ENCODE peak calls at places on chromosomes 5 and 9, in five cellular contexts. N, C, A, P and W are unnamed samples.

GRCh38 chr9:120928015-120928719 is 1.6 kb upstream of the TRAF1 start:
- DNase-seq in N (peak; percentile 55), C (no peak), A (no peak), P (no peak), W (no peak)

GRCh38 chr9:105318729-105319513 is 74.5 kb downstream of the SLC44A1 start:
- DNase-seq in N (no peak), C (no peak), A (no peak), P (no peak), W (no peak)

GRCh38 chr9:99253772-99254431 is 31.8 kb downstream of the SEC61B start:
- DNase-seq in N (no peak), C (no peak), A (peak; percentile 36), P (no peak), W (no peak)

GRCh38 chr5:142667808-142668207 is 18.1 kb downstream of the FGF1 start:
- DNase-seq in N (no peak), C (peak; percentile 65), A (no peak), P (no peak), W (no peak)

GRCh38 chr5:169020102-169020501 is 280.8 kb downstream of the SLIT3 start:
- DNase-seq in N (peak; percentile 23), C (no peak), A (no peak), P (peak; percentile 16), W (no peak)

GRCh38 chr5:147446528-147446927 is 63.3 kb downstream of the DPYSL3 start:
- DNase-seq in N (no peak), C (no peak), A (no peak), P (no peak), W (no peak)

GRCh38 chr5:103120607-103121200 is 603 bp downstream of the PPIP5K2 start:
- DNase-seq in N (no peak), C (no peak), A (no peak), P (peak; percentile 19), W (no peak)

GRCh38 chr9:113545068-113545467 is 81.5 kb downstream of the RGS3 start:
- DNase-seq in N (no peak), C (no peak), A (no peak), P (no peak), W (no peak)

GRCh38 chr5:39476466-39477215 is 51.9 kb upstream of the DAB2 start:
- DNase-seq in N (no peak), C (no peak), A (no peak), P (peak; percentile 82), W (no peak)

GRCh38 chr9:14670718-14671117 is 22.5 kb downstream of the ZDHHC21 start:
- DNase-seq in N (no peak), C (no peak), A (no peak), P (peak; percentile 47), W (no peak)

GRCh38 chr9:21695443-21695842 is 107.0 kb upstream of the MTAP start:
- DNase-seq in N (no peak), C (no peak), A (no peak), P (no peak), W (no peak)

GRCh38 chr5:177427919-177428573 is 1.6 kb downstream of the GRK6 start:
- DNase-seq in N (no peak), C (no peak), A (no peak), P (no peak), W (no peak)

GRCh38 chr5:75265731-75266130 is 29.1 kb upstream of the ANKRD31 start:
- DNase-seq in N (no peak), C (no peak), A (no peak), P (peak; percentile 81), W (peak; percentile 14)

GRCh38 chr5:149871471-149871870 is 73.1 kb downstream of the PDE6A start:
- DNase-seq in N (no peak), C (no peak), A (no peak), P (no peak), W (no peak)

GRCh38 chr5:14807471-14807870 is 64.1 kb downstream of the ANKH start:
- DNase-seq in N (no peak), C (no peak), A (no peak), P (no peak), W (no peak)

DNA sequence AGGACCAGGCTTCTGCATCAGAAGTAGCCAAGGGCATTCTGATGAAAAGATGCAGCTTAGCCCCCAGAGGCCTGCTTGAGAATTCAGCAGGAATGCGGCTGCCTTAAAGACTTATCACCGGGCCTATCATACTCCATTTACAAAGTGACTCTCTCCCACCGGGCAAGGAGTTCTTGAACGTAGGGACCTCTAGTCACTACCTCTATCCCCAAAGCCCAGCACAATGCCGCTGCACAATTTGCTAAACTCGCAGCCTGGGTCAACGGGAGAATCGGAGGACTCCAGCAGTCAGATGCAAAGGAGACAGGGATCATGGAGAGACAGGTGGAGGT is 663 bp downstream of the PDCL start:
- DNase-seq in N (peak; percentile 21), C (no peak), A (no peak), P (peak; percentile 68), W (no peak)
- TF ChIP-seq CTCF in N (no peak), C (no peak), A (no peak), P (peak; percentile 12), W (no peak)

GRCh38 chr5:124865603-124866354 is 119.3 kb upstream of the ZNF608 start:
- DNase-seq in N (no peak), C (no peak), A (no peak), P (peak; percentile 66), W (no peak)
- TF ChIP-seq CTCF in N (no peak), C (no peak), A (no peak), P (peak; percentile 8), W (no peak)

GRCh38 chr9:73079326-73079725 is 72.3 kb upstream of the ANXA1 start:
- DNase-seq in N (no peak), C (no peak), A (no peak), P (no peak), W (no peak)
- TF ChIP-seq CTCF in N (no peak), C (no peak), A (no peak), P (no peak), W (peak; percentile 25)

DNA sequence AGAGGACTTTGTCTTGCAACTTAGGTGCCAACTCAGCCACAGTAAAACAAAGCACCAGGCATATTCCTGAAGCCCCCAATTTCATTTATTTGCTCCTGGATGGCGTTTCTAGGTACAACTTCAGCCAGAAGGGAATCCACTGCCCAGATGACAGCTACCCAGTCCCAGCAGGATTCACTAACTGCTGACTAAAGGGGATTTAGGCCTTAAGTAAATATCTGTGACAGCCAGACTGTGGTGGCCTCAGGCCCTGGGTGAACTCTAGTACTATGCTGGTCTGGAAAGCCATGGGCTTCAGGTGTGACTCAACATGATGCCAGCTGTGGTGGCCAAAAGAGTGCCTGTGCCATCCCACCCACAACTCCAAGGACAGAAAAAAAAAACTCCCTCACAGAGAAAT is 396.1 kb upstream of the CCNG1 start:
- DNase-seq in N (no peak), C (no peak), A (no peak), P (no peak), W (no peak)
- TF ChIP-seq CTCF in N (no peak), C (no peak), A (no peak), P (no peak), W (no peak)

DNA sequence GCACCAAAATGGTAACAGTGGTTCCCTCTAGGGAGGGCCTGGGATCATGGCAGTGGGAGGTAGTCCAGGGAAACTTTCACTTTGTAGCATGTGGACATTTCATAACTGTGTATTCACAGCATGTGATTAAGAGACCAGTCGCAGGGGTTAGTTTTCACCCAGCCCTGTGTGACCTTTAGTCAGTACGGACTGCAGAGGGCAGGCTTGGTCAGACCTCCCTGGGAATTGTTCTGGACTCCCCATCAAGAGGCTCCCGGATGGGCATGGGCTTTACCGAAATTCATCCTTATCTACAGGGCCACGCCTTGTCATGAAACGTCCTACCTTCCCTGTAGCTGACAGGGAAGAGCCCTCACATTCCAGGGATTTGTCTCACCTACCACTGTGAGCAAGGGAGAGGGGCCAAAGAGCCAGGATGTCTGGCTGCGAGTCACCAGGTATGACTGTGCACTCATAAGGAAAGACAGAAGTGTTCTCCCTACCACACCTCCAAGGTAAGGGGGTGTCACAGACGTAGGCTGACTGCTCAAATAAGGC is 19.9 kb downstream of the GPX3 start:
- DNase-seq in N (no peak), C (no peak), A (no peak), P (peak; percentile 70), W (no peak)
- TF ChIP-seq CTCF in N (no peak), C (no peak), A (no peak), P (peak; percentile 37), W (no peak)

DNA sequence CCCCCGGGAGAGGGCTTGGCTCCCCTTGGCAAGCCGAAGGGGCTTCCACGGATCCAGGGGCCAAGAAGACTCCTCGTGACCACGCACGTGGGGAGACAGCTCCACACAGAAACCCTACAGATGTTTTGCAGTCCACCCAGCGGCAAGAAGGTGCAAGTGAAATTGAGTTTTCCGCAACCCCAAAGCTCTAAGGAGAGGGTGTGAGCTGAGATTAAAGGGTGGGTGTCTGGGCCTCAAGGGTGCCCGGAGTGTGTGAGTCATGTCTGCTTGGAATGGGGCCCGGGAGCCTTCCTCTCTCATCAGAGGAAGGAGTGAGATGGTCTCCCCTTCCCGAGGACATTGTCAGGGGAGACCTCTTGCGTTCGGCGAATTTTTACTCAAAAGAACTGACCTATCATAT is 79.1 kb downstream of the OLFM1 start:
- DNase-seq in N (no peak), C (no peak), A (no peak), P (no peak), W (no peak)
- TF ChIP-seq CTCF in N (no peak), C (no peak), A (no peak), P (no peak), W (no peak)

GRCh38 chr9:32526042-32526706 is at the start of gene RIGI:
- DNase-seq in N (peak; percentile 83), C (peak; percentile 90), A (peak; percentile 79), P (peak; percentile 94), W (peak; percentile 73)
- TF ChIP-seq CTCF in N (no peak), C (peak; percentile 44), A (peak; percentile 60), P (peak; percentile 66), W (peak; percentile 58)

GRCh38 chr9:107541523-107541922 is 52.0 kb upstream of the KLF4 start:
- DNase-seq in N (no peak), C (peak; percentile 78), A (no peak), P (no peak), W (no peak)
- TF ChIP-seq CTCF in N (no peak), C (no peak), A (no peak), P (no peak), W (no peak)

GRCh38 chr5:174425964-174426290 is 298.5 kb upstream of the MSX2 start:
- DNase-seq in N (no peak), C (no peak), A (no peak), P (no peak), W (no peak)

GRCh38 chr5:174425271-174425963 is 299.0 kb upstream of the MSX2 start:
- DNase-seq in N (no peak), C (no peak), A (no peak), P (no peak), W (no peak)

GRCh38 chr5:174426388-174426787 is 298.0 kb upstream of the MSX2 start:
- DNase-seq in N (no peak), C (no peak), A (no peak), P (no peak), W (no peak)

GRCh38 chr5:174423538-174423937 is 300.8 kb upstream of the MSX2 start:
- DNase-seq in N (no peak), C (no peak), A (no peak), P (no peak), W (no peak)

GRCh38 chr5:174424219-174425053 is 299.9 kb upstream of the MSX2 start:
- DNase-seq in N (no peak), C (no peak), A (no peak), P (peak; percentile 15), W (no peak)
- TF ChIP-seq CTCF in N (no peak), C (no peak), A (no peak), P (peak; percentile 38), W (peak; percentile 45)